ENCODE peak calls at places on chromosome 18, in nine cellular contexts. Q is pancreas, G is AG04450, N is Peyer's patch, Z is H9, F is IMR-90, V is psoas muscle, R is mammary epithelial cell, I is endodermal cell. S is an unnamed sample.
A peak's percentile ranks its signal among the peaks of the same experiment; 100 is the strongest.

GRCh38 chr18:39946623-39947061 is 2008.4 kb upstream of the PIK3C3 start:
- DNase-seq in Q (no peak), G (peak; percentile 15), N (no peak), Z (peak; percentile 34), F (peak; percentile 76), V (no peak), R (peak; percentile 85), I (peak; percentile 61), S (no peak)

GRCh38 chr18:67615876-67616275 is 99.4 kb upstream of the DSEL start:
- DNase-seq in Q (no peak), G (no peak), N (no peak), Z (no peak), F (no peak), V (no peak), R (no peak), I (no peak), S (no peak)

GRCh38 chr18:8643479-8643878 is 34.2 kb downstream of the RAB12 start:
- DNase-seq in Q (no peak), G (no peak), N (no peak), Z (no peak), F (no peak), V (no peak), R (no peak), I (no peak), S (no peak)

GRCh38 chr18:11498821-11499220 is 110.6 kb upstream of the SLC35G4 start:
- DNase-seq in Q (no peak), G (no peak), N (no peak), Z (no peak), F (no peak), V (no peak), R (no peak), I (no peak), S (no peak)

GRCh38 chr18:11585596-11585995 is 23.8 kb upstream of the SLC35G4 start:
- DNase-seq in Q (no peak), G (no peak), N (no peak), Z (no peak), F (no peak), V (no peak), R (no peak), I (no peak), S (no peak)

GRCh38 chr18:67300498-67300897 is 216.0 kb downstream of the DSEL start:
- DNase-seq in Q (no peak), G (no peak), N (no peak), Z (no peak), F (no peak), V (no peak), R (peak; percentile 5), I (no peak), S (no peak)

GRCh38 chr18:63078471-63078870 is 241.1 kb downstream of the BCL2 start:
- DNase-seq in Q (no peak), G (no peak), N (no peak), Z (no peak), F (no peak), V (no peak), R (no peak), I (no peak), S (no peak)

GRCh38 chr18:79515331-79515730 is 119.6 kb downstream of the NFATC1 start:
- DNase-seq in Q (no peak), G (no peak), N (peak; percentile 15), Z (peak; percentile 13), F (no peak), V (no peak), R (no peak), I (peak; percentile 34), S (no peak)

GRCh38 chr18:25289040-25289631 is 62.8 kb downstream of the ZNF521 start:
- DNase-seq in Q (no peak), G (peak; percentile 69), N (no peak), Z (no peak), F (peak; percentile 91), V (no peak), R (peak; percentile 64), I (no peak), S (no peak)

GRCh38 chr18:61992923-61993322 is 100.1 kb upstream of the RNF152 start:
- DNase-seq in Q (no peak), G (no peak), N (no peak), Z (no peak), F (peak; percentile 72), V (no peak), R (peak; percentile 41), I (no peak), S (no peak)

GRCh38 chr18:32877371-32877770 is 104.5 kb upstream of the KLHL14 start:
- DNase-seq in Q (no peak), G (no peak), N (no peak), Z (no peak), F (no peak), V (no peak), R (no peak), I (no peak), S (no peak)

GRCh38 chr18:3525870-3526420 is 76.0 kb downstream of the TGIF1 start:
- DNase-seq in Q (no peak), G (no peak), N (peak; percentile 54), Z (no peak), F (no peak), V (no peak), R (no peak), I (peak; percentile 49), S (no peak)

GRCh38 chr18:35861367-35862114 is 110.9 kb upstream of the RMP24 start:
- DNase-seq in Q (no peak), G (no peak), N (no peak), Z (no peak), F (no peak), V (no peak), R (peak; percentile 42), I (peak; percentile 54), S (no peak)

GRCh38 chr18:3966985-3967856 is 487.9 kb downstream of the DLGAP1 start:
- DNase-seq in Q (peak; percentile 38), G (no peak), N (no peak), Z (peak; percentile 46), F (peak; percentile 40), V (no peak), R (peak; percentile 32), I (peak; percentile 67), S (no peak)

GRCh38 chr18:2303517-2304238 is 267.6 kb downstream of the METTL4 start:
- DNase-seq in Q (no peak), G (no peak), N (no peak), Z (no peak), F (no peak), V (no peak), R (peak; percentile 51), I (no peak), S (no peak)

GRCh38 chr18:36887864-36888263 is 58.9 kb downstream of the KIAA1328 start:
- DNase-seq in Q (no peak), G (no peak), N (no peak), Z (no peak), F (no peak), V (no peak), R (no peak), I (no peak), S (no peak)

GRCh38 chr18:12656671-12657047 is 1.2 kb downstream of the SPIRE1 start:
- DNase-seq in Q (no peak), G (no peak), N (no peak), Z (no peak), F (peak; percentile 50), V (no peak), R (peak; percentile 19), I (no peak), S (no peak)

DNA sequence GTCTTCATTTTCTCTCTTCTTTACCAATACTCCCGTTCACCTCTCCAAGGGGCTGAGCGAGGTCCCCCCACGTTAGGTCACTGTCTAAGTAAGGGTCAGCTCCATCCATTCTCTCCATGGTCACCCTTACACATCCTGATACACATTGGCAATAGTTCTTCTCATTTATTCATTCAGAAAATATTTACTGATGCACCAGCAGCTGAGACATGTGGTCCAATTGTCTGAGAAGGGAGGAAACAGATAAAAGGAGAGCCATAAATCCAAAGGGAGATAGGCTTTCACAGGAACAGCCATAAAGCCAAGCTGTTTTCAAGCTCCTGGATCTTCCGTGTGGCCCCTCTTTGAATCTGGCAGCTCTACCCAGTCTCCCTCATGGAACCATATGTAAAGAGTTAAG is 121.2 kb downstream of the TXNL1 start:
- DNase-seq in Q (no peak), G (no peak), N (no peak), Z (no peak), F (no peak), V (no peak), R (no peak), I (no peak), S (no peak)
- H3K27ac ChIP-seq in Q (no peak overlapping the region), G (no peak overlapping the region), N (no peak overlapping the region), Z (no peak overlapping the region), F (no peak overlapping the region), V (no peak overlapping the region), R (no peak overlapping the region), I (no peak overlapping the region), S (no peak overlapping the region)

DNA sequence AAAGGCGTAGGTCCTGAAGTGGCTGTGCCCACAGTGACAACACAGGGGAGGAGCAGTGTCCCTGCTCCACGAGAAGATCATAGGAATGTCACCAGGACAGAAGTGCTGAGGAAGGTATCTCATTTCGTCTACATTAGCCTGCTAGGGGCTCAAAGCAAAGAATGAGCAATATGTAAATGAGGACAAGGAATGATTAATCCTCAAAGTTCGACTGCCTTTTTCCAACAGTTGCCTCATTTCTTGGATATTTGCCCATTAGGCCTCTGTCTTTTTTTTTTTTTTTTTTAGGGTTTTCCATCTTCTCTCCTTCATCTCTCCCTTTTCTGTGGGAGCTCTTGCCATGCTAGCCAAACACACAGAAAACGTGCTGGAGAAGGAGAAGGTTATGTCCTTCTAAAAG is 105.2 kb upstream of the ARHGAP28 start:
- DNase-seq in Q (no peak), G (no peak), N (no peak), Z (no peak), F (peak; percentile 73), V (no peak), R (peak; percentile 53), I (no peak), S (no peak)
- TF ChIP-seq CTCF in Q (no peak), G (no peak), N (no peak), Z (no peak), F (no peak), V (no peak), R (no peak), I (no peak), S (no peak)

GRCh38 chr18:77872166-77872565 is 622.5 kb downstream of the GALR1 start:
- DNase-seq in Q (no peak), G (no peak), N (no peak), Z (no peak), F (no peak), V (no peak), R (no peak), I (no peak), S (no peak)

GRCh38 chr18:77870894-77871293 is 621.2 kb downstream of the GALR1 start:
- DNase-seq in Q (no peak), G (no peak), N (no peak), Z (no peak), F (no peak), V (no peak), R (no peak), I (no peak), S (no peak)

GRCh38 chr18:77879829-77880228 is 630.2 kb downstream of the GALR1 start:
- DNase-seq in Q (no peak), G (no peak), N (no peak), Z (no peak), F (no peak), V (no peak), R (no peak), I (no peak), S (no peak)

GRCh38 chr18:77876319-77876865 is 626.7 kb downstream of the GALR1 start:
- DNase-seq in Q (no peak), G (no peak), N (no peak), Z (no peak), F (no peak), V (no peak), R (no peak), I (no peak), S (no peak)
- H3K27me3 ChIP-seq in Q (no peaks in the 10 kb centered on the region), G (no peaks in the 10 kb centered on the region), N (no peaks in the 10 kb centered on the region), Z (no peaks in the 10 kb centered on the region), F (no peaks in the 10 kb centered on the region), V (no peaks in the 10 kb centered on the region), R (no peaks in the 10 kb centered on the region), I (no peaks in the 10 kb centered on the region), S (no peaks in the 10 kb centered on the region)

GRCh38 chr18:23871410-23871809 is 143.1 kb upstream of the TTC39C start:
- DNase-seq in Q (no peak), G (no peak), N (peak; percentile 51), Z (no peak), F (no peak), V (no peak), R (peak; percentile 99), I (no peak), S (peak; percentile 72)
- H3K27ac ChIP-seq in Q (no peak overlapping the region), G (no peak overlapping the region), N (peak overlapping the region; percentile 73), Z (no peak overlapping the region), F (no peak overlapping the region), V (no peak overlapping the region), R (peak overlapping the region; percentile 95), I (no peak overlapping the region), S (no peak overlapping the region)

S was measured in CD4-positive, alpha-beta T cell.